ENCODE peak calls at places on chromosomes 12 and 14, in eight cellular contexts. Q, O, E, X, W, S, M and H are unnamed samples.

GRCh38 chr12:122790393-122791075 is 16.2 kb downstream of the CCDC62 start:
- DNase-seq in X (no peak), O (no peak), W (no peak), E (no peak), M (no peak), Q (no peak), S (no peak), H (no peak)

GRCh38 chr14:56170028-56170427 is 51.8 kb downstream of the PELI2 start:
- DNase-seq in W (no peak), M (no peak), E (no peak), Q (no peak), O (no peak), S (no peak), X (no peak), H (no peak)

GRCh38 chr14:94112513-94113060 is 2.1 kb downstream of the IFI27 start:
- DNase-seq in X (no peak), O (no peak), S (no peak), W (no peak), E (no peak), Q (no peak), M (no peak), H (no peak)

GRCh38 chr12:12202747-12203146 is 64.1 kb downstream of the LRP6 start:
- DNase-seq in E (no peak), M (no peak), X (no peak), Q (no peak), W (no peak), S (no peak), O (no peak), H (no peak)

GRCh38 chr12:91074851-91075250 is 17.0 kb upstream of the KERA start:
- DNase-seq in E (no peak), O (no peak), Q (no peak), X (no peak), S (no peak), M (no peak), W (no peak), H (no peak)

GRCh38 chr12:108854055-108854452 is 3.3 kb downstream of the SSH1 start:
- DNase-seq in X (no peak), W (peak), O (no peak), Q (no peak), E (no peak), S (no peak), M (no peak), H (no peak)

GRCh38 chr14:78455896-78456435 is 285.8 kb downstream of the NRXN3 start:
- DNase-seq in W (no peak), Q (no peak), X (peak), S (no peak), E (no peak), O (no peak), M (no peak), H (no peak)

GRCh38 chr12:6370994-6371754 is 4.2 kb downstream of the SCNN1A start:
- DNase-seq in M (peak), Q (no peak), W (peak), E (peak), S (no peak), O (no peak), X (no peak), H (peak)

GRCh38 chr12:15856097-15856982 is 25.8 kb upstream of the STRAP start:
- DNase-seq in O (no peak), M (peak), X (peak), W (peak), S (peak), Q (no peak), E (no peak), H (no peak)

GRCh38 chr14:69037790-69038448 is 58.8 kb upstream of the ACTN1 start:
- DNase-seq in E (no peak), S (no peak), O (no peak), Q (no peak), M (peak), W (no peak), X (no peak), H (no peak)

GRCh38 chr12:126974779-126975178 is 1292.2 kb upstream of the TMEM132C start:
- DNase-seq in Q (no peak), S (no peak), E (no peak), X (no peak), W (no peak), O (no peak), M (no peak), H (no peak)

GRCh38 chr12:93824514-93825500 is 147.6 kb downstream of the CRADD start:
- DNase-seq in S (no peak), W (no peak), M (no peak), O (no peak), X (no peak), Q (no peak), E (no peak), H (no peak)

GRCh38 chr14:68888025-68888850 is 90.9 kb downstream of the ACTN1 start:
- DNase-seq in E (peak), Q (peak), M (no peak), S (no peak), O (no peak), W (no peak), X (no peak), H (no peak)

GRCh38 chr12:51460519-51460918 is 35.9 kb downstream of the SLC4A8 start:
- DNase-seq in Q (no peak), W (no peak), M (no peak), E (no peak), X (no peak), O (no peak), S (no peak), H (no peak)

GRCh38 chr14:95948608-95949007 is 72.0 kb downstream of the TUNAR start:
- DNase-seq in X (no peak), M (no peak), S (no peak), W (peak), E (no peak), O (no peak), Q (no peak), H (no peak)

GRCh38 chr14:22452330-22452729 is 136.7 kb downstream of the DAD1 start:
- DNase-seq in Q (no peak), X (no peak), S (no peak), M (no peak), O (no peak), W (no peak), E (no peak), H (no peak)

GRCh38 chr12:54595471-54595870 is 7.0 kb upstream of the PPP1R1A start:
- DNase-seq in Q (no peak), W (no peak), X (no peak), O (no peak), S (no peak), E (no peak), M (no peak), H (no peak)

GRCh38 chr14:51780006-51780692 is 80.3 kb upstream of the GNG2 start:
- DNase-seq in E (peak), X (peak), O (peak), W (peak), Q (peak), M (peak), S (peak), H (peak)

GRCh38 chr12:20451759-20452158 is 83.4 kb downstream of the PDE3A start:
- DNase-seq in Q (no peak), M (no peak), E (no peak), S (no peak), W (no peak), O (no peak), X (no peak), H (no peak)

GRCh38 chr14:30333934-30334333 is 225.0 kb upstream of the G2E3 start:
- DNase-seq in S (no peak), Q (no peak), O (no peak), E (no peak), X (no peak), W (no peak), M (no peak), H (no peak)

GRCh38 chr14:24427537-24428508 is 1.6 kb downstream of the CBLN3 start:
- DNase-seq in Q (no peak), E (no peak), S (peak), W (no peak), O (peak), X (no peak), M (no peak), H (no peak)

GRCh38 chr14:24426912-24427536 is 2.4 kb downstream of the CBLN3 start:
- DNase-seq in X (no peak), O (peak), Q (no peak), M (no peak), W (no peak), S (peak), E (no peak), H (no peak)

GRCh38 chr14:24429395-24430142 is at the start of the genes CBLN3 and KHNYN:
- DNase-seq in W (peak), S (peak), O (peak), E (peak), X (peak), M (peak), Q (peak), H (peak)

GRCh38 chr14:24430143-24430681 is 458 bp downstream of the KHNYN start:
- DNase-seq in S (peak), E (peak), O (peak), X (peak), M (peak), W (peak), Q (peak), H (peak)

GRCh38 chr14:24428628-24429394 is 657 bp downstream of the CBLN3 start:
- DNase-seq in W (no peak), O (peak), E (no peak), S (peak), X (no peak), Q (no peak), M (no peak), H (no peak)
- H3K4me3 ChIP-seq in W (no peak), O (peak), E (peak), S (no peak), X (peak), Q (peak), M (no peak), H (no peak)

DNA sequence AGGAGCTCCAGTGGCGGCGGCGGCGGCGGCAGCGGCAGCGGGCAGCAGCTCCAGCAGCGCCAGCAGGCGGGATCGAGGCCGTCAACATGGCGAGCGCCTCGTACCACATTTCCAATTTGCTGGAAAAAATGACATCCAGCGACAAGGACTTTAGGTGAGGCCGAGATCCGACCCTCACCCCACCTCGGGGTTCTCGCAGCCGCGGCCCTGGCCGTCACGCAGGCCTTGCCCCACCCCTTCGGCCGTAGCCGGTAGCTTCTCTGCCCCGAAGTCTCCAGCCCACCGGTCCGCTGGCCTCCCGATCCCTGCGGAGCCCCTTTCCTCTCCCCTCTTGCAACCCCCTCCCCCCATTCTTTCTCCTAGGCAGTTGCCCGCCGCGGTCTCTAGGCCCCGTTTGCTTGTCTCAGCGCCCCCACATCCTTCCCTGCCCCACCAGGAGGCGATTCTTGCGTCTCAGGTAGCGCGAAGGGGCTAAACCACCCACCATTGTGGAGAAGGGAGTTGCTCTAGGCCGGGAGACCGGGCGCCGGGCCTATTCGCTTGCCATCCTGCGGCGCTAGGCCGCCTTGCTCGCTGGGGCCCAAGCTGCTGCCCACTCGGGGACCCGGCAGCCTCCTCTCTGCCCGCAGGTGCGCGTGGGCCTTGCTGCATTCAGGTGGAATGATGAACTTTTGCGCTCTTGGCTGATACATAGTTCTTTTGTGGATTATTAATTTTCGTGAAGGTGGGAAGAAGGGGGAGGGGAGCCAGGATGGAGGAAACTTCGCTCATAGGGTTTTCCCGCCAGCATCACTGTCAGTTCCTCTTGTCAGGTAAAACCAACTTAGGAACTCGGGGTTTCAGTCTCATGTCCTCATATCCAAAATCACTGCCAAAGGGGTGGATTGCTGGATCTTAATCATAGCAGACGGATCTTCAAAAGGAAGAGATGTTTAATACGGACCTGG is 747 bp downstream of the CAND1 start:
- DNase-seq in X (peak), S (no peak), O (peak), E (peak), W (no peak), Q (peak), M (peak), H (peak)
- TF ChIP-seq CTCF in X (no peak), S (no peak), O (no peak), E (no peak), W (peak), Q (no peak), M (no peak), H (no peak)

DNA sequence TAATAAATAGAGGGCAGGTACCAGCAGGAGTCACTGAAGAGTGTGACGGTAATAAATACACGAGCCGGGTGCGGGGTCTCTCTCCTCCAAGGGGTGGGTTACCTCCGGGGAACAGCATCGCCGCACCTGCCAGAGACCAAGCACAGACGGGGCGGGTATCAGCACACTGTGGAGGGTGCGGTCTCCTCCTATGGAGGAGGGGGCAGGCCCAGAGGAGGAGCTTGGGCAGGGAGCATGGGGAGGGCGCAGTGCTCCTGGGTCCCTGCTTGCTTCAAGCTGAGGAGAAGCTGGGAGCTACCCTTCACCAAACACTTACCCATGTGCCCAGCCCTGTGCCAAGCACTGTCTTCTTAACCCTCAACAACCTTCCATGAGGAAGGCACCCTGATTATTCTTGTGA is 12.8 kb downstream of the PGF start:
- DNase-seq in S (no peak), E (no peak), M (no peak), X (no peak), Q (no peak), W (no peak), O (no peak), H (no peak)
- H3K4me3 ChIP-seq in S (no peak), E (peak), M (no peak), X (no peak), Q (no peak), W (no peak), O (no peak), H (no peak)

GRCh38 chr12:13208533-13209278 is 12.2 kb downstream of the EMP1 start:
- DNase-seq in O (no peak), W (no peak), Q (no peak), E (no peak), M (no peak), S (no peak), X (peak), H (no peak)
- TF ChIP-seq CTCF in O (no peak), W (peak), Q (no peak), E (peak), M (peak), S (no peak), X (peak), H (no peak)

DNA sequence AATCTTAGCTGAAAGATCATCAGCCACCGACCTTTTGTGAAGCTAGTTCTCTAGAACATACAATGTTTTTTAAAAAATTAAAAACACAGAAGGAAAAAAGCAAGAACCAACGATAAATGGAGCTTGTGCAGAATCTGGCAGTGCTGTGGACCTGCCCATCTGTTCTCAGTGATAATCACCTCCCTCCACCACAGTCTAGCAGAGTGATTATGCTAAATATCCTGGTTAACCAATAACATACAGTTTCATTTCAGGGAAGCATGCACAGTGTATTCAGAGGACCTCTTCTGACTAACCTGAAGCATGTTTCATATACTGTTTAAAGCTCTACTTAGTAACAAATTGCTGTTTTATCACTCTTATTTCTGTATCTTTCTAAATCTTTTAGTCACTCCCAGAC is 160.9 kb downstream of the PPFIA2 start:
- DNase-seq in X (peak), W (no peak), M (no peak), E (no peak), O (no peak), Q (no peak), S (no peak), H (no peak)
- H3K4me3 ChIP-seq in X (no peak), W (no peak), M (no peak), E (no peak), O (no peak), Q (no peak), S (no peak), H (no peak)

DNA sequence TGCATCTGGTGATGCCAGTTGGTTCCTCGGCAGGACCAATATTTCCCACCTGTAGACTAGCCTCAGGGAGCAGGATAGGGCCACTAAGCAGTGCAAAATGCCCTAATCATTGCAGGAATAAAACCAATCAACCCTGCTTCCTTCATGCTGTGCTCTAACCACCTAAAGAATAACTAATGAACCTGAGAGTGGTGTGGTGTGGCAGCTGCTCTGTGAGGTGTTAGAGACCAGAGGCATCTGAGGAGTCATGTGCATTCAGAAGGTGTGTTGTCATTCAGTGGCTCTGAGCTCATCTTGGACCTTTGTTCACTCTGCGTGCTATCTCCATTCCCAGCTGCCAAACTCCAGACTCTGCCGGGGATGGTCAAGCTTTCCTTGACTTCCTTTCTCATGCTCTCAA is 136.7 kb upstream of the EGLN3 start:
- DNase-seq in E (no peak), W (no peak), X (no peak), O (no peak), M (no peak), Q (no peak), S (no peak), H (no peak)
- TF ChIP-seq CTCF in E (no peak), W (no peak), X (no peak), O (no peak), M (no peak), Q (no peak), S (no peak), H (no peak)

GRCh38 chr12:104835317-104835716 is 122.8 kb downstream of the SLC41A2 start:
- DNase-seq in M (no peak), X (no peak), S (no peak), O (no peak), W (no peak), Q (no peak), E (no peak), H (no peak)
- H3K4me3 ChIP-seq in M (no peak), X (no peak), S (no peak), O (no peak), W (no peak), Q (no peak), E (no peak), H (no peak)

DNA sequence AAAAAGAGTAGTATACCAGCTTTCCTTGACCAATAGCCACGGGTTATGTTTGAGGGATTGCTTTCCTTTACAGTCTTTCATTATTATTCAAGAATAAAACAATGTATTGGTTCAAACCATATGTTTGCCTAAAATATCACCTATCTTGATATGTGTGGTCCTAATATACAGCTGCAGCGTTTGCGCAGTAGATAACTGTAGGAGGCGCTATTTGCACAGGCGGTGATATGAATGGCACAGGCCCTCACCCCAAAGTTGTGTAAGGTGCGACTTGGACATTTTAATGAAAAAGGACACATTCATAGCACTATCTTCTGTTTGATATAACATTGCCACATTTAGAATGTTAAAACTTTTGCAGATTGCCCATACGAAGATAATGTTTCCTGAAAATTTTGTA is 298.4 kb downstream of the TRHDE start:
- DNase-seq in Q (no peak), M (no peak), E (no peak), S (no peak), W (no peak), X (peak), O (no peak), H (no peak)
- TF ChIP-seq CTCF in Q (no peak), M (no peak), E (no peak), S (no peak), W (no peak), X (peak), O (no peak), H (no peak)

DNA sequence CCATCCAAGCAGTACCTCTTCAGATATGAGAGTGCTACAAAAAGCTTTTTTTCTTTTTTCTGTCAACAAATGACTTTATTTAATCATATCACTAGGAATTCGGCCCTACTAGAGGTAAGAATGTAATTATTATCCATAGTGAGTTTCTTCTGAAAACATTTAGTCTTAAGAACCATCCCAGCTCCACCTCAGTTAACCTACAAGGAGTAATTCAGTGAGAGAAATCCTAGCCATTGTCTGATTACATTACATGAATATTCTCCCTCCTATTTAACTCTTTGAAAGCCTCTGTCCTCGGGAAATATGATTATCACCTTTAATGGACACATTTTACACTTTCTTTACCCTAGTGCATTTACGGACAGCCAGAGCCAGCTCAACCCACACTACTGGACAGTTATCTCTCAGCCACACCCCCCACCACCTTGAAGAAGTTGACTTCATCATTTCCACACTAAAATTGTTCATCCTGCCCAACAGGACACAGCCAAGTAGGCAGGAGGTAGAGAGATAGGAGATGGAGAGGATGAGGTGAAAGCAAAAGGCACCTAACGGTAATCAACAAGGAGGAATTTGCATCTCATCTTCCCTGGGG is 1.3 kb downstream of the PPFIA2 start:
- DNase-seq in Q (no peak), O (no peak), S (no peak), M (no peak), X (no peak), W (no peak), E (no peak), H (no peak)
- H3K4me3 ChIP-seq in Q (peak), O (peak), S (no peak), M (no peak), X (peak), W (peak), E (peak), H (no peak)

GRCh38 chr14:103616635-103617300 is 12.2 kb upstream of the KLC1 start:
- DNase-seq in E (no peak), M (no peak), O (no peak), X (no peak), Q (no peak), W (no peak), S (no peak), H (no peak)

GRCh38 chr14:103607822-103608221 is 21.2 kb upstream of the KLC1 start:
- DNase-seq in O (no peak), Q (no peak), S (no peak), W (no peak), M (peak), E (no peak), X (no peak), H (no peak)

GRCh38 chr14:103611215-103611614 is 17.8 kb upstream of the KLC1 start:
- DNase-seq in W (no peak), O (no peak), S (no peak), E (no peak), Q (no peak), X (no peak), M (no peak), H (no peak)

GRCh38 chr14:103618999-103619398 is 10.0 kb upstream of the KLC1 start:
- DNase-seq in S (no peak), M (no peak), W (no peak), Q (no peak), X (no peak), O (no peak), E (no peak), H (no peak)

GRCh38 chr14:103613517-103613916 is 15.5 kb upstream of the KLC1 start:
- DNase-seq in M (no peak), X (peak), W (no peak), S (no peak), E (no peak), Q (no peak), O (no peak), H (no peak)
- TF ChIP-seq CTCF in M (no peak), X (peak), W (peak), S (no peak), E (no peak), Q (no peak), O (no peak), H (no peak)